ENCODE peak calls at places on chromosome 4, in six cellular contexts. E, G, R, P, K and D are unnamed samples.

GRCh38 chr4:87117051-87117729 is 103.2 kb downstream of the KLHL8 start:
- DNase-seq in E (no peak), G (no peak), R (no peak), P (no peak), K (no peak), D (peak)

GRCh38 chr4:186132577-186133277 is 28.2 kb downstream of the FAM149A start:
- DNase-seq in E (no peak), G (peak), R (no peak), P (no peak), K (no peak), D (peak)

GRCh38 chr4:43496188-43496587 is 603.7 kb downstream of the GRXCR1 start:
- DNase-seq in E (no peak), G (peak), R (no peak), P (no peak), K (no peak), D (no peak)

GRCh38 chr4:15396157-15396800 is 31.6 kb upstream of the C1QTNF7 start:
- DNase-seq in E (peak), G (peak), R (no peak), P (no peak), K (peak), D (peak)

GRCh38 chr4:17613761-17614415 is 553 bp upstream of the MED28 start:
- DNase-seq in E (no peak), G (peak), R (no peak), P (peak), K (no peak), D (peak)

GRCh38 chr4:169132561-169133305 is 122.7 kb upstream of the CBR4 start:
- DNase-seq in E (no peak), G (no peak), R (no peak), P (no peak), K (no peak), D (no peak)

GRCh38 chr4:74932832-74933561 is at the start of gene PARM1:
- DNase-seq in E (peak), G (peak), R (peak), P (peak), K (peak), D (peak)

GRCh38 chr4:48130100-48130499 is 4.0 kb downstream of the TXK start:
- DNase-seq in E (no peak), G (no peak), R (no peak), P (no peak), K (no peak), D (no peak)

GRCh38 chr4:60683357-60683756 is 516.8 kb upstream of the ADGRL3 start:
- DNase-seq in E (no peak), G (peak), R (no peak), P (no peak), K (no peak), D (no peak)

GRCh38 chr4:74014332-74014731 is 15.9 kb upstream of the CXCL5 start:
- DNase-seq in E (no peak), G (peak), R (no peak), P (no peak), K (no peak), D (no peak)

GRCh38 chr4:85773372-85773771 is 298.4 kb downstream of the ARHGAP24 start:
- DNase-seq in E (no peak), G (no peak), R (no peak), P (no peak), K (no peak), D (no peak)

GRCh38 chr4:19327364-19327763 is 924.3 kb upstream of the SLIT2 start:
- DNase-seq in E (no peak), G (peak), R (no peak), P (no peak), K (no peak), D (no peak)

GRCh38 chr4:165476214-165477098 is 97.6 kb downstream of the CPE start:
- DNase-seq in E (no peak), G (peak), R (no peak), P (no peak), K (no peak), D (no peak)

GRCh38 chr4:54802336-54802735 is 144.6 kb downstream of the KIT start:
- DNase-seq in E (no peak), G (no peak), R (no peak), P (no peak), K (no peak), D (no peak)

GRCh38 chr4:159141193-159141592 is 38.3 kb downstream of the RAPGEF2 start:
- DNase-seq in E (no peak), G (peak), R (no peak), P (no peak), K (no peak), D (no peak)

GRCh38 chr4:103012085-103012484 is 7.4 kb downstream of the SLC9B1 start:
- DNase-seq in E (no peak), G (peak), R (no peak), P (no peak), K (no peak), D (no peak)

GRCh38 chr4:8690216-8690786 is 97.7 kb downstream of the CPZ start:
- DNase-seq in E (no peak), G (no peak), R (peak), P (no peak), K (no peak), D (no peak)

GRCh38 chr4:185005209-185005819 is 13.0 kb upstream of the HELT start:
- DNase-seq in E (peak), G (peak), R (peak), P (peak), K (peak), D (peak)

GRCh38 chr4:186728631-186729271 is 5.1 kb upstream of the FAT1 start:
- DNase-seq in E (no peak), G (no peak), R (no peak), P (no peak), K (no peak), D (peak)

GRCh38 chr4:118340109-118340508 is 12.7 kb downstream of the PRSS12 start:
- DNase-seq in E (no peak), G (no peak), R (no peak), P (no peak), K (peak), D (no peak)

GRCh38 chr4:150217192-150217591 is 138.9 kb downstream of the DCLK2 start:
- DNase-seq in E (no peak), G (peak), R (no peak), P (no peak), K (no peak), D (peak)

GRCh38 chr4:121777625-121778024 is 12.7 kb upstream of the SMIM43 start:
- DNase-seq in E (no peak), G (no peak), R (no peak), P (no peak), K (no peak), D (no peak)

GRCh38 chr4:78610546-78611214 is 59.1 kb downstream of the ANXA3 start:
- DNase-seq in E (no peak), G (peak), R (no peak), P (no peak), K (no peak), D (no peak)

GRCh38 chr4:52868138-52868537 is 6.0 kb downstream of the RASL11B start:
- DNase-seq in E (no peak), G (no peak), R (peak), P (no peak), K (peak), D (peak)

GRCh38 chr4:84804126-84804525 is 162.4 kb downstream of the WDFY3 start:
- DNase-seq in E (no peak), G (peak), R (no peak), P (no peak), K (no peak), D (no peak)

DNA sequence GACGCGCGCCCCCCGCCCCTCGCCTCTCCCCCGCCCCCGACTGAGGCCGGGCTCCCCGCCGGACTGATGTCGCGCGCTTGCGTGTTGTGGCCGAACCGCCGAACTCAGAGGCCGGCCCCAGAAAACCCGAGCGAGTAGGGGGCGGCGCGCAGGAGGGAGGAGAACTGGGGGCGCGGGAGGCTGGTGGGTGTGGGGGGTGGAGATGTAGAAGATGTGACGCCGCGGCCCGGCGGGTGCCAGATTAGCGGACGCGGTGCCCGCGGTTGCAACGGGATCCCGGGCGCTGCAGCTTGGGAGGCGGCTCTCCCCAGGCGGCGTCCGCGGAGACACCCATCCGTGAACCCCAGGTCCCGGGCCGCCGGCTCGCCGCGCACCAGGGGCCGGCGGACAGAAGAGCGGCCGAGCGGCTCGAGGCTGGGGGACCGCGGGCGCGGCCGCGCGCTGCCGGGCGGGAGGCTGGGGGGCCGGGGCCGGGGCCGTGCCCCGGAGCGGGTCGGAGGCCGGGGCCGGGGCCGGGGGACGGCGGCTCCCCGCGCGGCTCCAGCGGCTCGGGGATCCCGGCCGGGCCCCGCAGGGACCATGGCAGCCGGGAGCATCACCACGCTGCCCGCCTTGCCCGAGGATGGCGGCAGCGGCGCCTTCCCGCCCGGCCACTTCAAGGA is at the start of gene FGF2:
- DNase-seq in E (peak), G (peak), R (peak), P (peak), K (peak), D (peak)
- H3K27ac ChIP-seq in E (peak), G (peak), R (peak), P (peak), K (peak), D (peak)

DNA sequence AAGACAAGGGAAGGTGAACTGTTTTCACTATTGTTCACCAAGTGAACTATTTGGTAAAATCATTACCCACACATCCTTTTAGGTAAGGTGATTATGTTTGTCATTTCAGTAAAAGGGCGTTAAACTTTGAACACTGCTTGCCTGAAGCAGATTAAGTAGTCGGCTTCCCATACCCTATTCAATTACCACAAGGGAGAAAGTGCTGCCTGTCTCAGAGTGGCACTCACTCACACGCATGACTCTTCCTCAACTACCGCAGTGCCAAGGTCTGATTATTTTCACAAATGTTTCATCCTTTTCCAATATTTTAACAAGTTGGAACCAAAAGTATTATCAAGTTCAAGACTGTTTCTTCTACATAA is 11.0 kb downstream of the VEGFC start:
- DNase-seq in E (no peak), G (no peak), R (no peak), P (peak), K (no peak), D (peak)
- H3K27ac ChIP-seq in E (no peak), G (peak), R (peak), P (peak), K (peak), D (no peak)

DNA sequence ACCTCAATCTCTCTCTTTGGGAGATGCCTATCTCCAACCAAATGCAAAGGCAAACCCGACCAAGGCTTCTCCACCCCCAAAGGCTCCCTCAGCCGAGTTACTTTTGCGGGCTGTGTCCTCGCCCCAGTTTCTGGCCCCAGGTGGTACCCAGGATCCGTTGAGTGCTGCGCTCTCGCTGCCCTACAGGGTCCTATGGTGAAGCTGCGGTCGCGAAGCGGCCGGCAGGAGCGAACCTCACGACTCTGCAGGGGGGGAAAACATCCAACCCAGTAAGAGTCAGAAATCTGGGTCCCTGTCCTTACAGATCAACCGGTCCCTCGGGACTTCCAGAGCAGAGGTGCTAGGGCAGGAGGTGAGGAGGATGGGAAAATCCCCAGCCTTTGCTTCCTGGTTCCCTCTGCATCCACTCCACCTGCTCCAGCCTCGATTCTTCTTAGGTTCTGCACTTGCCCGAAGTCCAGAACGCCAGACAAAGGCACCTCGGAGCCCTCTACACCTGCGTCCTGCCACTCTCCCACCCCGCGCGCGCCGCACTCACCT is 463 bp downstream of the HS3ST1 start:
- DNase-seq in E (no peak), G (no peak), R (no peak), P (no peak), K (no peak), D (peak)
- H3K27ac ChIP-seq in E (peak), G (no peak), R (peak), P (no peak), K (no peak), D (no peak)

GRCh38 chr4:76694056-76694455 is 203.9 kb downstream of the SOWAHB start:
- DNase-seq in E (no peak), G (no peak), R (no peak), P (no peak), K (no peak), D (no peak)

GRCh38 chr4:76692761-76693160 is 205.2 kb downstream of the SOWAHB start:
- DNase-seq in E (no peak), G (no peak), R (no peak), P (no peak), K (no peak), D (no peak)

GRCh38 chr4:76697129-76697803 is 200.7 kb downstream of the SOWAHB start:
- DNase-seq in E (no peak), G (no peak), R (no peak), P (no peak), K (no peak), D (no peak)

GRCh38 chr4:76698141-76698540 is 199.8 kb downstream of the SOWAHB start:
- DNase-seq in E (no peak), G (no peak), R (no peak), P (no peak), K (no peak), D (no peak)

GRCh38 chr4:76696109-76696508 is 201.8 kb downstream of the SOWAHB start:
- DNase-seq in E (no peak), G (peak), R (no peak), P (no peak), K (no peak), D (peak)
- H3K27ac ChIP-seq in E (no peak), G (peak), R (no peak), P (no peak), K (peak), D (no peak)

DNA sequence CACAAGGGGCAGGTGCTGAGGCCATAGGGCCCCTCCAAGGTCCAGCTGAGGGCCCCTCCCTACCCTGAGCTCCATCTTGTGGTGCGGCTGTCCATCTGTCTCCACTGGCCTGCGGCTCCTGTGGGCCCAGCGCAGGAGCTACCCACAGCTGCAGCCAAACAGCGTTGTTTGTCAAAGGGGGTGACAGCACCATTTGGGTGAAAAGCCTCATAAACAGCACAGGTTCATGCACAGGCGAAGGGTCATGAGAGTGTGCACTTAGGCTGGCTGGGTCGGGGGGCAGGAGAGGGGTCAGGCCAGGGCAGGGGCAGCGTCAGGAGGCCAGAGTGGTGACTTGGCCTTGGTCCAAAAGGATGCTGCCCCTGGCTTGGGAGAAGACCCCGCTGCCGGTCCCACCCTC is 32.3 kb downstream of the BLOC1S4 start:
- DNase-seq in E (no peak), G (no peak), R (no peak), P (no peak), K (no peak), D (no peak)
- H3K27ac ChIP-seq in E (peak), G (no peak), R (no peak), P (no peak), K (no peak), D (no peak)

DNA sequence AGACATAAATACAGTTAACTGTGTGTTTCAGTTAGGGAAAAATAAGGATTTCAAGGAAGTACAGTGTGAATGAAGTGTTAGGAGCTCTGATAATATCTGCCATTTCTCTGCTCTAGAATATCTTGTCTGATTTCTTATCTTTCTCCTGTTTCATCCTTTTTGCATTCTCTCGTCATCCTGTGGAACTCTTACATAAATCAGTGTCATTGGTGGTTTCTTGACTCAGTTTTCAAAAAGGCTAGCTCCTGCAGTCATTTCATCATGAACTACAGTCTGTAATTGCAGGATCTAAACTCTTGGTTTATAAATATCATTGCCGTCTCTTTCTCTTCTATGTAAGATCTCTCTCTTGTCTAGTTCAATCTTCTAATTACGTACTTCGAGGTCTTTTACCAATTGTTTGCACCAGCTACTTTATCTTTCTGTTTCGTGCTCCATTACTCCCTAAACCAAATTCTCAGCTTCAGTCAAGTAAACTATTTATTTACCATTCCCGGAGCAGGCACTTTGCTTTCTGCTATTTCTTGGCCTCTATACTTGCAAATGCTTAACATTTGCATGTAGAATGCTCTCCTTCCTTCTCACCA is 293.9 kb downstream of the TENM3 start:
- DNase-seq in E (no peak), G (no peak), R (no peak), P (no peak), K (no peak), D (no peak)
- H3K27ac ChIP-seq in E (no peak), G (no peak), R (no peak), P (no peak), K (no peak), D (no peak)

GRCh38 chr4:76059750-76060149 is 14.8 kb upstream of the ART3 start:
- DNase-seq in E (no peak), G (peak), R (no peak), P (no peak), K (no peak), D (no peak)
- H3K27ac ChIP-seq in E (no peak), G (no peak), R (no peak), P (no peak), K (no peak), D (no peak)

DNA sequence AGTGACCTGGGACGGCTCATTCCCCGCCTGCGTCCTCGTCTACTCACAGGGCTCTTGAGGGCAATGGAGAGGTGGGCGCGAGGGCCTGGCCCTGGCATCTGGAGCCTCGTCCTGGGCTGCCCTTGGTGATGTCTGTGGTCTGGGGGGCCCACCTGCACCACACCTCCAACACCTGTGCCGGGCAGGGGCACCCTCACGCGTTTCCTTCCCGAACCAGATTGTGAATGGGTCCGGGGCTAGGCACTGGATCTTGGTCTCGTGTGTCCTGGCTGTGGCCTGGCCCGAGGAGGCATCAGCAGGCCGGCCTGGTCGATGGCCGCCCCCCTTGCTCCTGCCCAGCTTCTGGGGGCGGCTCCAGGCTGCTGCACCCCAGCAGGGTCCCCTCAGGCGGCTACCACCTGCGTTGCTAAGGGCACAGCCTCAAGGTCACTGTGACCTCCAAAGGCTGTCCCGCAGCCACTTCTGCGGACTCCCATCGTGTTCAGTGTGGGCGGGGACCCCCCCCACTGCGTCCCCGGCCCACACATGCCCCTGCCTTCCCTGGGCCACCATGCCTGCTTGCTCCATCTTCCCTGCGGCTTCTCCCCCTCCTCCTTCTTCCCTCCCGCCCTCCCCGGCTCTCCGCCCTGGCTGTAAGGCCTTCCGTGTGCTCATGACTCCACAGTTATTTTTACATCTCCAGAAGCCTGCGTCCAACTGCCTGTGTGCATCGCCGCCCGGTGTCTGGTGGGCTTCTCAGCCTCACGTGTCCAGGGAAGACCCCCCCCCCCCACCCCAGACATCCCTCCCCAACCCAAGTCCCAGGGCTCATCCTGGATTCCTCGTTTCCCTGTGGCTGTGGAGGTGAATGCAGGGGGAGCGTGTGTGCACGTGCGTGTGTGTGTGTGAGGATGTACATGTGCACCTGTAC is 3.8 kb downstream of the DOK7 start:
- DNase-seq in E (no peak), G (no peak), R (no peak), P (peak), K (no peak), D (peak)
- H3K27ac ChIP-seq in E (no peak), G (no peak), R (no peak), P (peak), K (no peak), D (no peak)

DNA sequence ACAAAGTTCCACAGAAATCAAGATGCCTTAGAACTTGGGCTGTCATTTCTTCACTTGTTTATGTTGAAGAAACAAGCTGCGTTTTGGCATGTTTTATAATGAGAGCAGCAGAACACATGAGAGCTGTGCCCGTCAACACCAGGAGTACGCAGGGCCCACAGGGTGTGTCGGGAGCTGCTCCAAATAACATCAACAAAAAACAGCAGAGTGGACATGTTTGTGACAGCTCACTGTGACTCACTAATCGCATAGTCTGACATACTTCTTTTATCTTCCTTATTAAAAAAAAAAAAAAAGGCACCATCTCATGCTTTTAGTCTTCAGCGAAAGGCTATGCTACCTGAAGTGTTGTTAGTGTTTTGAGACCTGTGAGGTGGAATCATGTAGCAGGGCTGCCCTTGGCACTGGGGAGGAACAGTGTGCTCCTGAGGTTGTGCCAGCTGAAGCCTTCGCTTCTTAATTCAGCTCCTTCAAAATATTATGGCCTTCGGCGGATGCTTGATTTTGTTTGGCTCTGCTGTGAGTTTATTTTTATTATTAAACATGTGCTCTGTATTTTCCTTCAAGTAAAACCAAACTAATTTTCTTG is 32.8 kb downstream of the FHDC1 start:
- DNase-seq in E (no peak), G (peak), R (no peak), P (no peak), K (no peak), D (no peak)
- H3K27ac ChIP-seq in E (no peak), G (no peak), R (peak), P (no peak), K (no peak), D (no peak)